ENCODE peak calls at places on chromosomes 2 and 18, in six cellular contexts. J, H, S, Q, K and L are unnamed samples.

GRCh38 chr18:36899289-36899688 is 70.4 kb downstream of the KIAA1328 start:
- DNase-seq in J (no peak), K (peak), S (peak), H (no peak), Q (no peak), L (peak)

GRCh38 chr2:62144689-62145477 is 51.0 kb upstream of the B3GNT2 start:
- DNase-seq in H (no peak), K (no peak), Q (no peak), S (no peak), J (no peak), L (no peak)

GRCh38 chr18:62697636-62698035 is 17.7 kb upstream of the PHLPP1 start:
- DNase-seq in Q (no peak), J (no peak), K (peak), H (no peak), S (no peak), L (no peak)

GRCh38 chr2:46259782-46260178 is 37.4 kb upstream of the EPAS1 start:
- DNase-seq in K (no peak), J (no peak), Q (no peak), S (no peak), H (no peak), L (no peak)

GRCh38 chr18:48003426-48004349 is 73.2 kb upstream of the SMAD2 start:
- DNase-seq in Q (no peak), J (no peak), H (no peak), S (no peak), K (no peak), L (no peak)

GRCh38 chr2:85846411-85846810 is 42.4 kb downstream of the ST3GAL5 start:
- DNase-seq in K (no peak), S (no peak), J (no peak), H (no peak), Q (no peak), L (no peak)

GRCh38 chr18:12652861-12653401 is 5.0 kb downstream of the SPIRE1 start:
- DNase-seq in S (no peak), K (peak), Q (no peak), H (no peak), J (no peak), L (peak)

GRCh38 chr2:147703171-147703570 is 141.7 kb upstream of the ACVR2A start:
- DNase-seq in J (no peak), S (no peak), K (no peak), Q (no peak), H (no peak), L (no peak)

GRCh38 chr2:9750224-9751215 is 92.8 kb upstream of the TAF1B start:
- DNase-seq in H (no peak), S (no peak), J (no peak), Q (no peak), K (no peak), L (no peak)
- TF ChIP-seq CREB1 in H (no peak), S (no peak), J (no peak), Q (no peak), K (no peak), L (no peak)

DNA sequence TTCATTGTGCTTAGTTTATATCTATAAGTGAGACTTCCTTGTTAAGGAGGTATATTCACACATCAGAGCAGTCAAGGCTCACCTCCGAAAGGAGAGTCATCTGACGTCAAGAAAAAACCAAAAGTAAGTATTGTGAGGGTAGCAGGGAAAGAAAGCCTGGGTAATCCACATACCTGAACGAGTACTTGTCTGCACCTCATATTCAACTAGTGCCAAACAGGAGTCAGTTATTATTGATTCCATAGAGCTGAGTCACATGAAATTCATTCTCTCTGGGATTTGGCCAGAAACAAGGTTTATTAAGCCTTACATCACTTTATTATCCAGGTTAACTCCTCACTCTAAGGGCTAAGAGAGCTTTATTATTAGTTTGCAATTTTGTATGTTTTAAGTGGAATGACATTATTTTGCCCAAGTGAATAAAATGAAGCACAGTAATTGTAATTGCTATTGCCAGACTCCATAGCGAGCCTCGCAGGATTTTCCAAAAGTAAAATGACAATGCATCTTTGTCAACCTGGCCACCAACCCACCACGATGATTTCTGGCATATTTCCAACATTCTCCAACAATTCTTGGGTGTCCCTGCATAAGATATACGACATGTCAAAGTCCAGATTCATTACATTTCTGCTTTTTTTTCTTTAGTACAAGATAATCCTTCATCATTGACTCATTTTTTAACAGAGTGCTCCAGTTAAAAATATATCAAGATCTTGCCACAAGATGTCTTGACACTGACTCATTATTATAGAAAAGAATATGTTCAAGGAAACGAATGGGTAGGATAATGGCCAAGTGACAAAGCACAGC is 1210.4 kb upstream of the ACVR2A start:
- DNase-seq in S (peak), J (no peak), Q (no peak), H (no peak), K (no peak), L (no peak)
- TF ChIP-seq CREB1 in S (no peak), J (no peak), Q (no peak), H (no peak), K (no peak), L (no peak)

DNA sequence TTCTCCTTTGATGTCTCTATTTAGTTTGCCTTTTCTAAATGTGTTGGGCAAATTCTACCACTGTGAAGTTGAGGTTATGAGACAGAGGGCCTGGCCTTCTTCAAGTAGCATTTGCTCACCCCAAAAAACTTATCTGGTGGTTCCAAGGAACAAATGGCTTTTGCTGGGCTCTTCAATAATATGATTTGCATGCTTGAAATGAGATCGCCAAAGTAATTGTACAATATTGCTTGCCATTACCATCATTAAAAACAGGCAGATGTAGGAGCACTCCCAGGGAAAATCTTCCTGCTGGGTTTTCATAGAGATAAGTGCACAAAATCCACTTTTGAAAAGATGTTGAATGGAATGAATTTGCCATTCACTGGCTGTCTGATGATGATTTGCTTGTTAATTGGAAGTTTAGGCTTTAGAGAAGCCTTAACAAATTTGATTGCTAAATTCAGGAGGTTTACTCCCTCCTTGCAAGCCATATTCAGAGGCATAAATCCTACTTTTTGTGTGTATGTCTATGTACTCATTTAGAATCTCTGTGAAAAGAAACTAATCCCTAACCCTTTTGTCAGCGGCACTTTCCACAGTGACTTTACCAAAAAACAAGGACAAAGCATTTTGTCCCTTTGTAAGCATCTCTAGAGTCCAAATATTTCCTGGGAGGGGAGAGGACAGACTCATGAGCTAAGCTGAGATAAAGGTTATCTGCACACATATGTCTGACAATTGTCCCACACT is 240.9 kb upstream of the PIK3C3 start:
- DNase-seq in H (no peak), J (no peak), Q (no peak), K (no peak), S (no peak), L (no peak)
- TF ChIP-seq CREB1 in H (no peak), J (no peak), Q (no peak), K (no peak), S (no peak), L (no peak)

DNA sequence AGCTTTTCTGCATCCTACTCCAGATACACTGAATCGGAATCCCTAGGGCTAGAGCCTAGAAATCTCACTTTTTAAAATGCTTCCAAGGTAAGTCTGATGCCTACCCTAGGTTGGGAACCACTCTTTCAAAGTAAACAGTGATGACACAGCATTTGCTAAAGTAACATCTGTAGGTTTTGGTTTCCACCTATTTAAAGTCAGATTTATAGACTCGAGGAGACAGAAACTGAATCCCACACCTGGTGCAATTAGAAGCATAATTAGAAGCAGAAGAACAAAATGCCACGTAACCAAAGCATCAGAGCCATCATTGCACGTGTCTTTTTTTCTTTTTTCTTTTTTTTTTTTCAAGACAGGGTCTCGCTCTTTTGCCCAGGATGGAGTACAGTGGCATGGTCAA is 40.9 kb downstream of the PDK1 start:
- DNase-seq in S (no peak), Q (no peak), K (no peak), H (peak), J (no peak), L (no peak)
- TF ChIP-seq CREB1 in S (no peak), Q (no peak), K (no peak), H (no peak), J (no peak), L (no peak)